ENCODE peak calls at places on chromosomes 13 and 19, in five cellular contexts. S is fibroblast of the aortic adventitia, C is AG10803, Y is dorsolateral prefrontal cortex, B is tibial artery. Q is an unnamed sample.

GRCh38 chr13:87982436-87982835 is 311.3 kb downstream of the SLITRK5 start:
- DNase-seq in S (no peak), C (no peak), Y (no peak), B (no peak), Q (no peak)

GRCh38 chr19:46975011-46975917 is 44.4 kb upstream of the NPAS1 start:
- DNase-seq in S (peak; percentile 74), C (peak; percentile 58), Y (no peak), B (no peak), Q (peak; percentile 21)

GRCh38 chr19:8334458-8335342 is 8.4 kb downstream of the KANK3 start:
- DNase-seq in S (peak; percentile 43), C (peak; percentile 34), Y (peak; percentile 61), B (no peak), Q (no peak)

GRCh38 chr19:15248648-15249559 is 16.7 kb upstream of the EPHX3 start:
- DNase-seq in S (peak; percentile 91), C (peak; percentile 92), Y (no peak), B (peak; percentile 94), Q (peak; percentile 93)

GRCh38 chr19:47363758-47364529 is 14.8 kb downstream of the DHX34 start:
- DNase-seq in S (no peak), C (peak; percentile 6), Y (no peak), B (no peak), Q (no peak)

GRCh38 chr19:53546766-53547541 is 9.0 kb downstream of the ZNF331 start:
- DNase-seq in S (no peak), C (no peak), Y (no peak), B (no peak), Q (no peak)

GRCh38 chr19:28504139-28504538 is 708.8 kb downstream of the UQCRFS1 start:
- DNase-seq in S (no peak), C (no peak), Y (no peak), B (no peak), Q (no peak)

GRCh38 chr13:51838235-51838846 is 6.6 kb downstream of the TMEM272 start:
- DNase-seq in S (peak; percentile 65), C (peak; percentile 68), Y (no peak), B (no peak), Q (no peak)

GRCh38 chr19:13060233-13060963 is 42.3 kb downstream of the LYL1 start:
- DNase-seq in S (peak; percentile 54), C (no peak), Y (peak; percentile 72), B (no peak), Q (peak; percentile 81)

GRCh38 chr19:56966225-56966696 is 125.7 kb upstream of the PEG3 start:
- DNase-seq in S (no peak), C (no peak), Y (no peak), B (no peak), Q (no peak)

GRCh38 chr19:56971230-56971629 is 130.7 kb upstream of the PEG3 start:
- DNase-seq in S (no peak), C (no peak), Y (no peak), B (no peak), Q (no peak)

GRCh38 chr19:56972291-56972914 is 131.9 kb upstream of the PEG3 start:
- DNase-seq in S (no peak), C (no peak), Y (no peak), B (no peak), Q (no peak)

GRCh38 chr19:56966697-56967299 is 126.3 kb upstream of the PEG3 start:
- DNase-seq in S (no peak), C (no peak), Y (no peak), B (no peak), Q (no peak)

DNA sequence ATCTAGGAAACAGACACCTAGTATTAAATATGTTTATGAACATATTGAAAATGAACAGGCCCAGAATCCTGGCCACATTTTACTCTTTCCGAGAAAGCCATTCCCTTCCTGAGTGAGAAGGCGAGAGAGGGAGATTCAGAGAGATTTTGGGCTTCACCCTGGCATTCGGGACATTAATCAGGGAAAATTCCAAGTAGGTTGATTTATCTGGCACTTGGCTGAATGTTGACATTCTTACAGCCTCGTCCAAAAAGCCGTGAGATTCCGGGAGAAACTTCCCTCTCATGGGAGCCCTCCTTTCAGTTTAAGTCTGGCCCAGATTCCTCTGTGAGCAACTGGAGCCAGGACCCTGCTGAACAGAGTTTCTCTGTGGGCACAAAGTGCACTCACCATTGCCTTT is 129.2 kb upstream of the PEG3 start:
- DNase-seq in S (no peak), C (no peak), Y (no peak), B (no peak), Q (no peak)
- H3K4me3 ChIP-seq in S (no peak overlapping the region), C (no peak overlapping the region), Y (no peak overlapping the region), B (no peak overlapping the region), Q (no peak overlapping the region)

DNA sequence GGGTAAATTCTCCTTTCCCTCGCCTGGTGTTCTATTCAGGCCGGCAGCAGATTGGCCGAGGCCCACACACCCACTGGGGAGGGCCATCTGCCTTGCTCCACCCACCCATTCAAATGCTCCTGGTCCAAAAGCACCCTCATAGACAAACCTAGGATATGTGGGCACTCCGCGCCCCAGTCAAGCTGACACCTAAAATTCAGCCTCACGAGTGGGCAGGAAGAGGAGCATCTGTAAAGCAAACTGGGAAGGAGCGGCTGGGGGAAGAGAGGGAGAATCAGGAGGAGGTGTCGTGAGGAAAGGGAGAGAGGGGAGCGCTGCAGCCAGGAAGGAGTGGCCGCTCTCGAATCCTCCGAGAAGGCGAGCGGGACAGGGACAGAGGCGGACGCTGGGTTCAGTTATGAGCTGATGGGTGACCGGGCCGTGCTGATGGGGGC is 136.9 kb downstream of the USP12 start:
- DNase-seq in S (no peak), C (no peak), Y (peak; percentile 74), B (no peak), Q (no peak)
- H3K4me3 ChIP-seq in S (no peak overlapping the region), C (peak overlapping the region; percentile 23), Y (peak overlapping the region; percentile 49), B (peak overlapping the region; percentile 18), Q (no peak overlapping the region)

GRCh38 chr13:91702411-91702810 is 304.0 kb downstream of the GPC5 start:
- DNase-seq in S (no peak), C (no peak), Y (no peak), B (no peak), Q (no peak)
- H3K4me3 ChIP-seq in S (no peak overlapping the region), C (no peak overlapping the region), Y (no peak overlapping the region), B (no peak overlapping the region), Q (no peak overlapping the region)

GRCh38 chr19:19399733-19400438 is 5.6 kb upstream of the GATAD2A start:
- DNase-seq in S (peak; percentile 53), C (peak; percentile 55), Y (no peak), B (no peak), Q (no peak)
- H3K4me3 ChIP-seq in S (no peak overlapping the region), C (no peak overlapping the region), Y (no peak overlapping the region), B (no peak overlapping the region), Q (no peak overlapping the region)

DNA sequence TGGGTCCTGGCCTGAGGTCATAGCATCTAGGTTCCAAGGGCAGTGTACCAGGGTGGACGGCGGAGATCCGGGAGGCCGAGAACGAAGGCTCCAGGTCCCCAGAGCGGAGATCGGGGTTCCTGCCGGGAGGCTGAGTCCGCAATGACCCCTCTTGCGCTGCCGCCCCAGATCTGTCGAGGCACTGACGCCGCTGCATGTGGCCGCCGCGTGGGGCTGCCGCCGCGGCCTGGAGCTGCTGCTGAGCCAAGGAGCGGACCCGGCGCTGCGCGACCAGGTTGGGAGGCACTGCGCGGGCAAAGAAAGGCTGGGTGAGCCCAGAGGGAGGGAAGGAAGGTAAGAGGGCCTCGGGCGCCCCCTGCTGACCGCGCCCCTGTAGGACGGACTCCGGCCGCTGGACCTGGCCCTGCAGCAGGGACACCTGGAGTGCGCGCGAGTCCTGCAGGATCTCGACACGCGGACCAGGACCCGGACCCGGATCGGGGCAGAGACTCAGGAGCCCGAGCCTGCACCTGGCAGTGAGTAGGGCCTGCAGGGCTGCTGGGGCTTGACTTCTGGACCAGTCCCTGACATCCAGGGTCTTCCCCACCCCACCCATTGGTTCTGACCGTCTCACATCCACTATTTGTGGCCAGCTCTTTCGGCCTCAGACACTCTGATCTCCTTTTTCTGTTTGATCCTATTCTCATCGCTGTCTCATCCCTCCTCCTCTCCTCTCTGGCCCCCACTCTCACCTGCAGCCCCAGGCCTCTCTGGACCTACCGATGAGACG is 971 bp downstream of the ANKLE1 start:
- DNase-seq in S (peak; percentile 68), C (peak; percentile 60), Y (peak; percentile 85), B (peak; percentile 76), Q (peak; percentile 95)
- H3K4me3 ChIP-seq in S (peak overlapping the region; percentile 58), C (peak overlapping the region; percentile 45), Y (peak overlapping the region; percentile 57), B (peak overlapping the region; percentile 41), Q (no peak overlapping the region)

GRCh38 chr19:45746866-45747265 is 13.6 kb downstream of the MEIOSIN start:
- DNase-seq in S (no peak), C (peak; percentile 23), Y (no peak), B (no peak), Q (no peak)
- H3K4me3 ChIP-seq in S (no peak overlapping the region), C (no peak overlapping the region), Y (no peak overlapping the region), B (no peak overlapping the region), Q (no peak overlapping the region)

GRCh38 chr19:1245468-1245867 is 2.9 kb upstream of the MIDN start:
- DNase-seq in S (no peak), C (no peak), Y (no peak), B (no peak), Q (no peak)
- H3K4me3 ChIP-seq in S (no peak overlapping the region), C (no peak overlapping the region), Y (peak overlapping the region; percentile 86), B (peak overlapping the region; percentile 32), Q (no peak overlapping the region)

Q was measured in aorta.